ENCODE peak calls at places on chromosomes 5 and 9, in nine cellular contexts. O is GM06990, N is hypothalamus, L is NCI-H446 treated with DMSO at 0.1 percent for 48 hours, R is HTR-8/SVneo, X is pancreas, V is HCEC 1CT, D is endothelial cell, W is naive B cell. H is an unnamed sample.

GRCh38 chr9:22142681-22143080 is 133.6 kb upstream of the CDKN2B start:
- DNase-seq in O (no peak), N (no peak), L (no peak), R (no peak), X (no peak), V (peak), D (no peak), W (no peak), H (no peak)

GRCh38 chr9:124133752-124134151 is 122.2 kb downstream of the LHX2 start:
- DNase-seq in O (no peak), N (no peak), L (no peak), R (no peak), X (peak), V (peak), D (peak), W (peak), H (peak)

GRCh38 chr9:16514131-16514530 is 356.3 kb downstream of the BNC2 start:
- DNase-seq in O (no peak), N (no peak), L (no peak), R (no peak), X (no peak), V (no peak), D (no peak), W (no peak), H (no peak)

GRCh38 chr5:172494630-172495505 is 40.5 kb upstream of the SH3PXD2B start:
- DNase-seq in O (no peak), N (no peak), L (no peak), R (no peak), X (no peak), V (no peak), D (no peak), W (no peak), H (no peak)

GRCh38 chr5:144333336-144333920 is 162.8 kb downstream of the KCTD16 start:
- DNase-seq in O (peak), N (no peak), L (peak), R (no peak), X (no peak), V (no peak), D (no peak), W (no peak), H (no peak)

GRCh38 chr5:181260720-181261319 is at the start of gene TRIM52:
- DNase-seq in O (peak), N (no peak), L (no peak), R (peak), X (peak), V (peak), D (peak), W (peak), H (peak)

GRCh38 chr5:42991477-42992034 is 48.6 kb downstream of the ANXA2R start:
- DNase-seq in O (peak), N (no peak), L (no peak), R (no peak), X (no peak), V (no peak), D (no peak), W (no peak), H (no peak)

GRCh38 chr9:91422832-91423711 is 560 bp downstream of the NFIL3 start:
- DNase-seq in O (peak), N (no peak), L (no peak), R (no peak), X (peak), V (peak), D (peak), W (peak), H (peak)

GRCh38 chr5:114678778-114679177 is 316.9 kb downstream of the KCNN2 start:
- DNase-seq in O (no peak), N (no peak), L (no peak), R (no peak), X (no peak), V (no peak), D (no peak), W (no peak), H (no peak)

GRCh38 chr9:124257865-124258764 is at the start of gene NEK6:
- DNase-seq in O (peak), N (no peak), L (no peak), R (no peak), X (no peak), V (peak), D (no peak), W (peak), H (peak)

GRCh38 chr9:116689117-116689516 is 2.0 kb downstream of the TRIM32 start:
- DNase-seq in O (no peak), N (no peak), L (no peak), R (no peak), X (no peak), V (no peak), D (no peak), W (no peak), H (no peak)

GRCh38 chr5:172095368-172095960 is 89.0 kb upstream of the FBXW11 start:
- DNase-seq in O (no peak), N (no peak), L (no peak), R (no peak), X (no peak), V (no peak), D (no peak), W (no peak), H (no peak)

GRCh38 chr9:88179080-88179521 is 40.8 kb upstream of the SPATA31C2 start:
- DNase-seq in O (no peak), N (no peak), L (no peak), R (no peak), X (no peak), V (no peak), D (no peak), W (no peak), H (no peak)

GRCh38 chr9:6414291-6414690 is 1.3 kb downstream of the UHRF2 start:
- DNase-seq in O (no peak), N (no peak), L (no peak), R (no peak), X (no peak), V (peak), D (peak), W (no peak), H (no peak)

H was measured in left kidney.